ENCODE peak calls at places on chromosome 17, in ten cellular contexts. J is CD4-positive, alpha-beta memory T cell; O is naive thymus-derived CD4-positive, alpha-beta T cell; V is A549; M is CD8-positive, alpha-beta T cell; B is sigmoid colon; A is heart right ventricle; T is CD8-positive, alpha-beta memory T cell; I is fibroblast of lung; K is body of pancreas. D is an unnamed sample.
A peak's percentile ranks its signal among the peaks of the same experiment; 100 is the strongest.

GRCh38 chr17:8143581-8144400 is 8.4 kb downstream of the PER1 start:
- DNase-seq in J (peak; percentile 27), O (peak; percentile 27), V (no peak), M (no peak), B (no peak), A (no peak), T (no peak), I (no peak), K (peak; percentile 22), D (no peak)

GRCh38 chr17:77233635-77234334 is 93.0 kb downstream of the SEC14L1 start:
- DNase-seq in J (no peak), O (no peak), V (peak; percentile 93), M (no peak), B (peak; percentile 84), A (no peak), T (no peak), I (peak; percentile 89), K (no peak), D (peak; percentile 87)

GRCh38 chr17:81379523-81379942 is 15.7 kb upstream of the BAHCC1 start:
- DNase-seq in J (no peak), O (no peak), V (no peak), M (no peak), B (no peak), A (no peak), T (no peak), I (no peak), K (peak; percentile 67), D (peak; percentile 50)

GRCh38 chr17:3935140-3935542 is 18.9 kb upstream of the P2RX1 start:
- DNase-seq in J (peak; percentile 16), O (no peak), V (peak; percentile 87), M (no peak), B (no peak), A (peak; percentile 73), T (no peak), I (peak; percentile 72), K (peak; percentile 75), D (peak; percentile 80)

GRCh38 chr17:39605492-39606433 is 2.0 kb downstream of the NEUROD2 start:
- DNase-seq in J (no peak), O (no peak), V (peak; percentile 83), M (no peak), B (no peak), A (no peak), T (no peak), I (peak; percentile 16), K (no peak), D (no peak)

GRCh38 chr17:39224778-39225307 is 902 bp downstream of the STAC2 start:
- DNase-seq in J (no peak), O (no peak), V (no peak), M (no peak), B (no peak), A (no peak), T (no peak), I (no peak), K (no peak), D (no peak)

GRCh38 chr17:72969293-72969692 is 123.2 kb downstream of the SLC39A11 start:
- DNase-seq in J (no peak), O (no peak), V (no peak), M (no peak), B (no peak), A (no peak), T (no peak), I (no peak), K (no peak), D (no peak)

GRCh38 chr17:14310584-14310983 is 9.7 kb downstream of the HS3ST3B1 start:
- DNase-seq in J (no peak), O (no peak), V (no peak), M (no peak), B (no peak), A (peak; percentile 36), T (no peak), I (no peak), K (no peak), D (no peak)

GRCh38 chr17:1360975-1361374 is 39.0 kb downstream of the YWHAE start:
- DNase-seq in J (peak; percentile 20), O (no peak), V (no peak), M (no peak), B (no peak), A (no peak), T (peak; percentile 28), I (no peak), K (no peak), D (no peak)

GRCh38 chr17:4004517-4005295 is 40.5 kb upstream of the ATP2A3 start:
- DNase-seq in J (peak; percentile 55), O (peak; percentile 71), V (peak; percentile 56), M (peak; percentile 16), B (peak; percentile 68), A (peak; percentile 41), T (peak; percentile 46), I (peak; percentile 11), K (peak; percentile 58), D (no peak)

GRCh38 chr17:1431631-1432104 is 24.4 kb downstream of the CRK start:
- DNase-seq in J (no peak), O (no peak), V (no peak), M (no peak), B (no peak), A (no peak), T (no peak), I (no peak), K (no peak), D (no peak)

GRCh38 chr17:64443086-64443760 is 5.7 kb upstream of the MILR1 start:
- DNase-seq in J (no peak), O (no peak), V (peak; percentile 81), M (no peak), B (no peak), A (no peak), T (no peak), I (no peak), K (no peak), D (no peak)

GRCh38 chr17:64230551-64231408 is 32.3 kb downstream of the TEX2 start:
- DNase-seq in J (no peak), O (no peak), V (peak; percentile 14), M (no peak), B (no peak), A (no peak), T (no peak), I (peak; percentile 98), K (no peak), D (no peak)

GRCh38 chr17:68197997-68198930 is 49.6 kb upstream of the AMZ2 start:
- DNase-seq in J (no peak), O (no peak), V (no peak), M (no peak), B (no peak), A (no peak), T (no peak), I (no peak), K (peak; percentile 31), D (no peak)

GRCh38 chr17:82807562-82807961 is 32.3 kb downstream of the ZNF750 start:
- DNase-seq in J (no peak), O (no peak), V (no peak), M (no peak), B (no peak), A (no peak), T (no peak), I (no peak), K (no peak), D (no peak)

GRCh38 chr17:44119062-44119461 is 4.4 kb downstream of the HDAC5 start:
- DNase-seq in J (no peak), O (no peak), V (no peak), M (no peak), B (no peak), A (no peak), T (no peak), I (no peak), K (no peak), D (no peak)
- H3K4me1 ChIP-seq in J (peaks cover 27% of the 10 kb centered on the region), O (peaks cover 17% of the 10 kb centered on the region), V (peaks cover 21% of the 10 kb centered on the region), M (peaks cover 23% of the 10 kb centered on the region), B (peaks cover 49% of the 10 kb centered on the region), A (peaks cover 51% of the 10 kb centered on the region), T (peaks cover 21% of the 10 kb centered on the region), I (peaks cover 3% of the 10 kb centered on the region), K (peaks cover 37% of the 10 kb centered on the region), D (peaks cover 12% of the 10 kb centered on the region)

GRCh38 chr17:54932711-54933110 is 32.1 kb downstream of the TOM1L1 start:
- DNase-seq in J (no peak), O (no peak), V (no peak), M (no peak), B (no peak), A (no peak), T (no peak), I (no peak), K (no peak), D (no peak)
- H3K27ac ChIP-seq in J (no peak overlapping the region), O (no peak overlapping the region), V (no peak overlapping the region), M (no peak overlapping the region), B (no peak overlapping the region), A (no peak overlapping the region), T (no peak overlapping the region), I (no peak overlapping the region), K (no peak overlapping the region), D (no peak overlapping the region)

GRCh38 chr17:22570144-22570845 is 878.0 kb downstream of the KCNJ18 start:
- DNase-seq in J (no peak), O (no peak), V (no peak), M (no peak), B (no peak), A (no peak), T (no peak), I (no peak), K (no peak), D (no peak)

DNA sequence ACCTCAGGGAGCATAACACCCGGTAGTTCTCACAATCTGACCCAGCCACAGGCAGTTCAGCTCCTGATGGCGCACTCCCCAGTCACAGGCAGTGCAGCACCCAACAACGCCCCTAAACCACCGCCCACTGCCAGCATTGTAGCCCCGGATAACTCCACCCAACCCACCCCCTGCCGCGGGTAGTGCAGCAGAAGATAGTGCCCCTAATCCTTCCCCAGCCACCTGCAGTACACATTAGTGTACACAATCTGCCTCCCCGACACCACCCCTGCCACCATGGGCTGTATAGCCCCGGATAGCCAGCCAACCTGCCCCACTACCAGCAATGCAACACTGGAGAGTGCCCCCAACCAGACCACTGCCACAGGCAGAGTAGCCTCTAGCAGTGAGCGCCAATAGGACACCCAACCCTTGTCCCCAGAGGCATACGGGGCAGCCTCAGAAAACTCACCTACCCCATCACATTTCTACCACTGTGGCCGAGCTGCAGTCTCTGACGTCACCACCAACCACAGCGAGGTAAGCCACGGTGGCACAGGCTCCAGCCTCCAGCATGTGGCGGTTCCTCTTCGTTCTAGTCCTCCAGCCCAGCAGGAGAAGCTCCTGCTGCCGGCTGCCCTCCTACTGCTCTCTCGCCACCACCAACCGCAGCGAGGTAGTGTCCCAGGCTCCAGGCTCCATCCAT is 877.3 kb downstream of the KCNJ18 start:
- DNase-seq in J (no peak), O (no peak), V (no peak), M (no peak), B (no peak), A (no peak), T (no peak), I (no peak), K (no peak), D (no peak)
- H3K9me3 ChIP-seq in J (no peaks in the 10 kb centered on the region), O (no peaks in the 10 kb centered on the region), V (no peaks in the 10 kb centered on the region), M (no peaks in the 10 kb centered on the region), B (no peaks in the 10 kb centered on the region), A (peaks cover 6% of the 10 kb centered on the region), T (no peaks in the 10 kb centered on the region), I (no peaks in the 10 kb centered on the region), K (no peaks in the 10 kb centered on the region), D (no peaks in the 10 kb centered on the region)

DNA sequence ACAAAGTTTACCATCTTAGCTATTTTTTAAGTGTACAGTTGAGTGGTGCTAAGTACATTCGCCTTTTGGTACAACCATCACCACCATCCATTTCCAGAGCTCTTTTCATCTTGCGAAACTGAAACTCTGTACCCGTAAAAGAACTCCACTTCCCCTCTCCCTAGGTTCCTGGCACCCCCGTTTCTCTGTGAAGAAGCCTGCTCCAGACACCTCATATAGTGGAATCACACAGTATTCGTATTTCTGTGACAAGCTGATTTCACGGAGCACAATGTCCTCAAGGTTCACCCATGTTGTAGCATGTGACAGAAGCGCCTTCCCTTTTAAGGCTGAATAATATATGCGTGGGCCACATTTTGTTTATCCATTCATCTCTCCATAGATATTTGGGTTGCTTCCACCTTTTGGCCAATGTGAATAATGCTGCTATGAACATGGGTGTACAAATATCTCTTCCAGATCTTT is 54.2 kb upstream of the MAP3K14 start:
- DNase-seq in J (no peak), O (no peak), V (peak; percentile 79), M (no peak), B (peak; percentile 6), A (no peak), T (no peak), I (peak; percentile 47), K (no peak), D (no peak)
- H3K4me1 ChIP-seq in J (peaks cover 7% of the 10 kb centered on the region), O (no peaks in the 10 kb centered on the region), V (peaks cover 80% of the 10 kb centered on the region), M (peaks cover 8% of the 10 kb centered on the region), B (peaks cover 22% of the 10 kb centered on the region), A (peaks cover 37% of the 10 kb centered on the region), T (no peaks in the 10 kb centered on the region), I (peaks cover 17% of the 10 kb centered on the region), K (peaks cover 18% of the 10 kb centered on the region), D (peaks cover 14% of the 10 kb centered on the region)

D was measured in SJCRH30.